ENCODE peak calls at places on chromosome 1, in seven cellular contexts. P is heart right ventricle, N is BJ, C is upper lobe of right lung, M is fibroblast of lung, W is IMR-90, Y is Caco-2. F is an unnamed sample.

GRCh38 chr1:15509586-15509985 is 14.4 kb downstream of the CASP9 start:
- DNase-seq in P (no peak), N (no peak), C (no peak), M (no peak), W (no peak), Y (no peak), F (no peak)

GRCh38 chr1:113396585-113396984 is 6.3 kb downstream of the MAGI3 start:
- DNase-seq in P (no peak), N (peak; percentile 4), C (no peak), M (peak; percentile 68), W (peak; percentile 78), Y (no peak), F (peak; percentile 36)

GRCh38 chr1:238653693-238654321 is 732.6 kb upstream of the CHRM3 start:
- DNase-seq in P (no peak), N (no peak), C (no peak), M (peak; percentile 50), W (peak; percentile 77), Y (no peak), F (peak; percentile 79)

GRCh38 chr1:21670956-21671902 is 2.1 kb upstream of the RAP1GAP start:
- DNase-seq in P (no peak), N (no peak), C (no peak), M (no peak), W (no peak), Y (no peak), F (no peak)

GRCh38 chr1:25617626-25618432 is 1.2 kb downstream of the MAN1C1 start:
- DNase-seq in P (peak; percentile 27), N (no peak), C (peak; percentile 75), M (no peak), W (no peak), Y (no peak), F (no peak)

GRCh38 chr1:37995773-37996379 is 6.1 kb upstream of the SF3A3 start:
- DNase-seq in P (peak; percentile 80), N (no peak), C (peak; percentile 85), M (peak; percentile 96), W (peak; percentile 89), Y (no peak), F (peak; percentile 67)

GRCh38 chr1:24872446-24872845 is 57.6 kb downstream of the RUNX3 start:
- DNase-seq in P (peak; percentile 16), N (no peak), C (no peak), M (no peak), W (no peak), Y (no peak), F (no peak)

GRCh38 chr1:237197470-237198425 is 155.8 kb downstream of the RYR2 start:
- DNase-seq in P (no peak), N (no peak), C (no peak), M (peak; percentile 55), W (peak; percentile 16), Y (no peak), F (no peak)

GRCh38 chr1:109821831-109822745 is 58.4 kb upstream of the EPS8L3 start:
- DNase-seq in P (peak; percentile 39), N (no peak), C (no peak), M (peak; percentile 62), W (peak; percentile 57), Y (no peak), F (peak; percentile 41)

GRCh38 chr1:20282544-20282943 is 8.1 kb upstream of the VWA5B1 start:
- DNase-seq in P (no peak), N (no peak), C (no peak), M (no peak), W (no peak), Y (no peak), F (no peak)

GRCh38 chr1:116850436-116850835 is 59.3 kb upstream of the PTGFRN start:
- DNase-seq in P (no peak), N (no peak), C (no peak), M (no peak), W (no peak), Y (no peak), F (peak; percentile 43)

GRCh38 chr1:113675299-113675698 is 84.0 kb downstream of the PHTF1 start:
- DNase-seq in P (no peak), N (no peak), C (no peak), M (no peak), W (peak; percentile 19), Y (no peak), F (no peak)

GRCh38 chr1:181101581-181102226 is 13.2 kb downstream of the IER5 start:
- DNase-seq in P (no peak), N (no peak), C (no peak), M (peak; percentile 63), W (peak; percentile 74), Y (no peak), F (no peak)

GRCh38 chr1:236064674-236065508 is at the start of gene NID1:
- DNase-seq in P (peak; percentile 89), N (no peak), C (peak; percentile 79), M (peak; percentile 88), W (peak; percentile 79), Y (peak; percentile 80), F (peak; percentile 43)

GRCh38 chr1:19083081-19083480 is 126.6 kb upstream of the IFFO2 start:
- DNase-seq in P (no peak), N (no peak), C (no peak), M (no peak), W (peak; percentile 41), Y (no peak), F (peak; percentile 73)
- H3K36me3 ChIP-seq in P (peaks cover 4% of the 10 kb centered on the region), N (peaks cover 50% of the 10 kb centered on the region), C (peaks cover 92% of the 10 kb centered on the region), M (peaks cover 62% of the 10 kb centered on the region), W (peaks cover 91% of the 10 kb centered on the region), Y (peaks cover 8% of the 10 kb centered on the region), F (peaks cover 90% of the 10 kb centered on the region)

DNA sequence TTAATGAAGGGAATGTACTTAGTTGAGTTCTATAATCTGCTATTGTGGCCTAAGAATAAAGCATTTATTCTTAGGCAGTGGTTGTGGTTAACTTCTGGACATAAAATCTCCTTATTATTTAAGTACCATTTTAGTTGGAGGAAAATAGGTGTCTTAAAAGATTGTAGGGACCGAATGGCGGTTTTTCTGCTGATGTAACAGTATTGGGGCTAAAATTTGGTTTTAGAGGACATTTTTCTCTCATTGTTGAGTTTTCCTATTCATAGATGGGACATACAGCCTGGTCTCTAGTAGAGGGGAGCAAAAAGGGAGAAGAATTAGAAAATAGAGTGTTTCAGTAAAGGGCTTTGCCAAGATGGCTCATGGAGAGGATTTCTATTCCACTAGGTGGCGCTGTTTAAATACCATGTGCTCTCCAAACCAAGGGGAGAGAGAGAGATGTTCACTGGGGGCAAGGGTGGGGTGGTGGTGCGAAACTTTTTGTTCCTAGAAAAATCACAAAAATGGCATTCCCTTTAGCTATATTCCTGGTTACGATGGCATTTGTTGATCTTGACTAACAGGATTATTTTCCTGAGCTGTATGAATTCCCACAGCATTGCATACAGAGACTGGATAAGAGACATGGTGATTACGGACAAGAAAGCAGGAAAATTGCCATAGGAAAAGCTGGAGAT is 18.3 kb upstream of the FCGR2A start:
- DNase-seq in P (peak; percentile 45), N (no peak), C (no peak), M (peak; percentile 68), W (peak; percentile 74), Y (no peak), F (peak; percentile 58)
- H3K4me3 ChIP-seq in P (no peak overlapping the region), N (no peak overlapping the region), C (no peak overlapping the region), M (peak overlapping the region; percentile 3), W (peak overlapping the region; percentile 37), Y (no peak overlapping the region), F (peak overlapping the region; percentile 23)

DNA sequence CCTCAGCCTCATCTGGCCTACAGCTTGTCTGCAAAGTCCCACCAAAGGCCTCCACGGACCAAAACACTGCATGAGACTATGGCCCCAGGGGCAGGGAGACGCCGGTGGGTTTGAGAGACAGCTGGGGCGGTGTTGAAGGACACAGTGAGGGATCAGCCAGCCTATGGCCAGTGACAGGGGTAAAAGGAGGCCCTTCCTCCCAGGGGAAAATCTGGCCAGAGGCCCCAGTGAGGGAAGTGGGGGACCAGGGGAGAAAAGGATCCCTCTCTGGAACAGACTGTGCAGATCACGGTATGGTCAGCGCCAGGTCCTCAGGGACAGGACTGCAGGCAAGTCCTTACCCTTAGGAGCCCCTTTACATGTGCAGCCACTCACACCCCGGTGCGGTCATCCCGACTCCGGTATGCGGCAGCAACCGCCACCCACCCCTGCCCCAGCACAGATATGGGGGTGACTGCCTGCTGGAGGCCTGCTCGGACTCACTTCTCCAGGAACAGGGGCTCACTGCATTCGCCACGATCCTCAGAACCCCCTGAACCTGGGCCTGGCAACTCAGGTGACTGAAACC is 1.3 kb downstream of the CERS2 start:
- DNase-seq in P (peak; percentile 18), N (no peak), C (peak; percentile 72), M (no peak), W (no peak), Y (peak; percentile 26), F (no peak)
- H3K36me3 ChIP-seq in P (no peaks in the 10 kb centered on the region), N (peaks cover 3% of the 10 kb centered on the region), C (peaks cover 9% of the 10 kb centered on the region), M (peaks cover 6% of the 10 kb centered on the region), W (peaks cover 6% of the 10 kb centered on the region), Y (peaks cover 1% of the 10 kb centered on the region), F (peaks cover 8% of the 10 kb centered on the region)

DNA sequence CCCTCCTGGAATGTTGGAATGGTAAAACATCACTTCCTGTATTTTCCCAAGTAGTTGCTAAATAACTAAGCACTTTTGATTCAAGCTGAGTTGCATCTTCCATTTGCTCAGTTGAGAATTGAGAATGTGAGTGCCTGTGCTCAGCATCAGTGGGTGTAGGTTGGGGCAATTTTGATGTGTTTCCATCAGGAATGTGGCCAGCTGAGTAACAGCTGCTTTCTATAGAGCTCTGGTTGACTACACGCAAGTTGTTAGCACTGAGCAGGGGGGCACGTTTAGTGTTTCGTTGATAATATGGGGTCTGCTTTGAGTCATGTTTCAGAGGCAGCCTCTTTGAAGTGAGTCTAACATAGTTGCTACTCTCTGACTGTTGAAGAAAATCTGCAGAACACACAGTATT is 41.5 kb downstream of the LRRC53 start:
- DNase-seq in P (no peak), N (no peak), C (no peak), M (no peak), W (no peak), Y (no peak), F (no peak)
- H3K4me3 ChIP-seq in P (no peak overlapping the region), N (no peak overlapping the region), C (no peak overlapping the region), M (no peak overlapping the region), W (no peak overlapping the region), Y (no peak overlapping the region), F (no peak overlapping the region)